ENCODE peak calls at places on chromosomes 4 and X, in nine cellular contexts. Y is H9; I is iris pigment epithelial cell; D is Caki2; Z is iPS-NIHi11; L is ureter; X is activated CD8-positive, alpha-beta memory T cell treated with anti-CD3 and anti-CD28 coated beads, Interleukin-2, amount 50 U/mL, for 48 hours; O is erythroblast; U is prostate gland. P is an unnamed sample.

GRCh38 chrX:130260316-130260715 is 8.4 kb downstream of the ZNF280C start:
- DNase-seq in O (no peak), U (no peak), L (no peak), X (no peak), Y (no peak), Z (no peak), D (no peak), I (peak; percentile 44), P (no peak)

GRCh38 chr4:74428278-74428677 is 16.7 kb upstream of the AREG start:
- DNase-seq in X (no peak), Y (no peak), U (no peak), O (peak; percentile 33), D (no peak), Z (no peak), I (peak; percentile 79), L (no peak), P (no peak)

GRCh38 chr4:87232241-87232640 is 11.8 kb upstream of the KLHL8 start:
- DNase-seq in L (no peak), I (no peak), O (no peak), Y (no peak), Z (no peak), D (no peak), U (no peak), X (no peak), P (no peak)

GRCh38 chrX:140389331-140389730 is 115.5 kb downstream of the SOX3 start:
- DNase-seq in O (no peak), U (no peak), Y (no peak), I (no peak), D (peak; percentile 30), L (no peak), Z (no peak), X (no peak), P (no peak)

GRCh38 chr4:75880278-75880677 is 22.0 kb downstream of the PPEF2 start:
- DNase-seq in X (no peak), D (no peak), I (no peak), Y (no peak), Z (no peak), O (no peak), U (no peak), L (no peak), P (no peak)

GRCh38 chr4:171812377-171813194 is 618 bp upstream of the GALNTL6 start:
- DNase-seq in X (no peak), I (peak; percentile 6), O (peak; percentile 51), D (no peak), U (no peak), Y (peak; percentile 40), Z (peak; percentile 18), L (no peak), P (no peak)

GRCh38 chr4:111198426-111198825 is 575.5 kb upstream of the PITX2 start:
- DNase-seq in I (no peak), L (no peak), Y (no peak), U (no peak), X (no peak), O (no peak), Z (no peak), D (no peak), P (no peak)

GRCh38 chr4:86564795-86565194 is 29.3 kb upstream of the PTPN13 start:
- DNase-seq in X (no peak), Y (no peak), U (no peak), O (peak; percentile 31), L (no peak), D (no peak), Z (no peak), I (no peak), P (no peak)

GRCh38 chrX:12301288-12301687 is 163.0 kb downstream of the FRMPD4 start:
- DNase-seq in O (no peak), U (no peak), Z (no peak), X (no peak), L (no peak), Y (no peak), I (no peak), D (no peak), P (no peak)

GRCh38 chr4:36322921-36323354 is 41.5 kb downstream of the DTHD1 start:
- DNase-seq in X (no peak), I (no peak), U (no peak), D (no peak), O (no peak), L (no peak), Z (no peak), Y (no peak), P (no peak)

GRCh38 chr4:6618386-6619115 is 21.9 kb upstream of the MRFAP1 start:
- DNase-seq in Z (no peak), O (no peak), I (no peak), Y (no peak), D (no peak), X (no peak), U (no peak), L (no peak), P (peak; percentile 58)